ENCODE peak calls at places on chromosomes 5 and 9, in five cellular contexts. One of them, this sample, is unnamed.

GRCh38 chr9:86766912-86767311 is 180.4 kb downstream of the GAS1 start:
- DNase-seq in CD8-positive, alpha-beta T cell: no peak
- DNase-seq in colonic mucosa: no peak
- DNase-seq in PC-3: peak; percentile 66
- DNase-seq in psoas muscle: no peak
- DNase-seq in this sample: no peak

GRCh38 chr9:107874591-107875374 is 385.2 kb upstream of the KLF4 start:
- DNase-seq in CD8-positive, alpha-beta T cell: no peak
- DNase-seq in colonic mucosa: no peak
- DNase-seq in PC-3: no peak
- DNase-seq in psoas muscle: no peak
- DNase-seq in this sample: no peak

GRCh38 chr9:94919376-94920098 is 193.0 kb downstream of the AOPEP start:
- DNase-seq in CD8-positive, alpha-beta T cell: no peak
- DNase-seq in colonic mucosa: no peak
- DNase-seq in PC-3: peak; percentile 84
- DNase-seq in psoas muscle: no peak
- DNase-seq in this sample: no peak

GRCh38 chr9:93673844-93674334 is 97.5 kb downstream of the PHF2 start:
- DNase-seq in CD8-positive, alpha-beta T cell: no peak
- DNase-seq in colonic mucosa: peak; percentile 12
- DNase-seq in PC-3: no peak
- DNase-seq in psoas muscle: peak; percentile 43
- DNase-seq in this sample: peak; percentile 18

GRCh38 chr5:80480354-80480753 is 7.5 kb upstream of the FAM151B start:
- DNase-seq in CD8-positive, alpha-beta T cell: no peak
- DNase-seq in colonic mucosa: no peak
- DNase-seq in PC-3: no peak
- DNase-seq in psoas muscle: no peak
- DNase-seq in this sample: no peak

GRCh38 chr9:94097788-94098413 is 13.6 kb downstream of the PTPDC1 start:
- DNase-seq in CD8-positive, alpha-beta T cell: no peak
- DNase-seq in colonic mucosa: no peak
- DNase-seq in PC-3: peak; percentile 82
- DNase-seq in psoas muscle: no peak
- DNase-seq in this sample: no peak

GRCh38 chr9:74496819-74497749 is at the start of gene RORB:
- DNase-seq in CD8-positive, alpha-beta T cell: no peak
- DNase-seq in colonic mucosa: peak; percentile 44
- DNase-seq in PC-3: no peak
- DNase-seq in psoas muscle: peak; percentile 71
- DNase-seq in this sample: peak; percentile 61

GRCh38 chr9:21153688-21154608 is 12.3 kb upstream of the IFNW1 start:
- DNase-seq in CD8-positive, alpha-beta T cell: no peak
- DNase-seq in colonic mucosa: no peak
- DNase-seq in PC-3: peak; percentile 32
- DNase-seq in psoas muscle: no peak
- DNase-seq in this sample: no peak

GRCh38 chr9:129481824-129482511 is 138.9 kb downstream of the C9orf50 start:
- DNase-seq in CD8-positive, alpha-beta T cell: no peak
- DNase-seq in colonic mucosa: no peak
- DNase-seq in PC-3: no peak
- DNase-seq in psoas muscle: no peak
- DNase-seq in this sample: no peak

GRCh38 chr9:36116593-36116992 is 19.9 kb upstream of the GLIPR2 start:
- DNase-seq in CD8-positive, alpha-beta T cell: no peak
- DNase-seq in colonic mucosa: no peak
- DNase-seq in PC-3: no peak
- DNase-seq in psoas muscle: no peak
- DNase-seq in this sample: no peak

GRCh38 chr5:10331341-10331796 is 22.1 kb upstream of the MARCHF6 start:
- DNase-seq in CD8-positive, alpha-beta T cell: no peak
- DNase-seq in colonic mucosa: peak; percentile 67
- DNase-seq in PC-3: peak; percentile 63
- DNase-seq in psoas muscle: peak; percentile 68
- DNase-seq in this sample: no peak

GRCh38 chr9:13278023-13278367 is 1.5 kb downstream of the MPDZ start:
- DNase-seq in CD8-positive, alpha-beta T cell: no peak
- DNase-seq in colonic mucosa: no peak
- DNase-seq in PC-3: no peak
- DNase-seq in psoas muscle: no peak
- DNase-seq in this sample: no peak

GRCh38 chr5:56530031-56530430 is 285.3 kb upstream of the MAP3K1 start:
- DNase-seq in CD8-positive, alpha-beta T cell: no peak
- DNase-seq in colonic mucosa: no peak
- DNase-seq in PC-3: no peak
- DNase-seq in psoas muscle: no peak
- DNase-seq in this sample: no peak

GRCh38 chr9:12697719-12698118 is 4.5 kb downstream of the TYRP1 start:
- DNase-seq in CD8-positive, alpha-beta T cell: no peak
- DNase-seq in colonic mucosa: no peak
- DNase-seq in PC-3: no peak
- DNase-seq in psoas muscle: no peak
- DNase-seq in this sample: no peak

GRCh38 chr5:122559676-122560075 is 215.2 kb upstream of the SNX2 start:
- DNase-seq in CD8-positive, alpha-beta T cell: no peak
- DNase-seq in colonic mucosa: no peak
- DNase-seq in PC-3: no peak
- DNase-seq in psoas muscle: no peak
- DNase-seq in this sample: no peak

GRCh38 chr5:174735498-174736350 is 11.3 kb downstream of the MSX2 start:
- DNase-seq in CD8-positive, alpha-beta T cell: no peak
- DNase-seq in colonic mucosa: no peak
- DNase-seq in PC-3: peak; percentile 62
- DNase-seq in psoas muscle: no peak
- DNase-seq in this sample: no peak

GRCh38 chr9:113012492-113012891 is 500 bp upstream of the ZNF883 start:
- DNase-seq in CD8-positive, alpha-beta T cell: no peak
- DNase-seq in colonic mucosa: no peak
- DNase-seq in PC-3: no peak
- DNase-seq in psoas muscle: no peak
- DNase-seq in this sample: no peak

GRCh38 chr5:104540448-104540847 is 977.9 kb upstream of the NUDT12 start:
- DNase-seq in CD8-positive, alpha-beta T cell: no peak
- DNase-seq in colonic mucosa: peak; percentile 32
- DNase-seq in PC-3: peak; percentile 91
- DNase-seq in psoas muscle: no peak
- DNase-seq in this sample: no peak

GRCh38 chr9:18710089-18710488 is 236.1 kb downstream of the ADAMTSL1 start:
- DNase-seq in CD8-positive, alpha-beta T cell: no peak
- DNase-seq in colonic mucosa: no peak
- DNase-seq in PC-3: no peak
- DNase-seq in psoas muscle: no peak
- DNase-seq in this sample: no peak

GRCh38 chr5:179864686-179865085 is 6.1 kb upstream of the MRNIP start:
- DNase-seq in CD8-positive, alpha-beta T cell: no peak
- DNase-seq in colonic mucosa: no peak
- DNase-seq in PC-3: no peak
- DNase-seq in psoas muscle: no peak
- DNase-seq in this sample: no peak

GRCh38 chr5:179867079-179867465 is 8.5 kb upstream of the MRNIP start:
- DNase-seq in CD8-positive, alpha-beta T cell: no peak
- DNase-seq in colonic mucosa: no peak
- DNase-seq in PC-3: no peak
- DNase-seq in psoas muscle: no peak
- DNase-seq in this sample: no peak

GRCh38 chr5:179865471-179866240 is 7.0 kb upstream of the MRNIP start:
- DNase-seq in CD8-positive, alpha-beta T cell: no peak
- DNase-seq in colonic mucosa: no peak
- DNase-seq in PC-3: no peak
- DNase-seq in psoas muscle: no peak
- DNase-seq in this sample: no peak

GRCh38 chr5:179867476-179867875 is 8.9 kb upstream of the MRNIP start:
- DNase-seq in CD8-positive, alpha-beta T cell: no peak
- DNase-seq in colonic mucosa: no peak
- DNase-seq in PC-3: no peak
- DNase-seq in psoas muscle: no peak
- DNase-seq in this sample: no peak

GRCh38 chr5:179866241-179867078 is 7.8 kb upstream of the MRNIP start:
- DNase-seq in CD8-positive, alpha-beta T cell: no peak
- DNase-seq in colonic mucosa: no peak
- DNase-seq in PC-3: no peak
- DNase-seq in psoas muscle: no peak
- DNase-seq in this sample: no peak
- TF ChIP-seq CTCF in CD8-positive, alpha-beta T cell: no peak
- TF ChIP-seq CTCF in colonic mucosa: no peak
- TF ChIP-seq CTCF in PC-3: peak; percentile 22
- TF ChIP-seq CTCF in psoas muscle: no peak
- TF ChIP-seq CTCF in this sample: no peak

GRCh38 chr5:169980418-169981053 is at the start of gene INSYN2B:
- DNase-seq in CD8-positive, alpha-beta T cell: no peak
- DNase-seq in colonic mucosa: peak; percentile 51
- DNase-seq in PC-3: peak; percentile 88
- DNase-seq in psoas muscle: peak; percentile 51
- DNase-seq in this sample: peak; percentile 77
- TF ChIP-seq CTCF in CD8-positive, alpha-beta T cell: no peak
- TF ChIP-seq CTCF in colonic mucosa: peak; percentile 35
- TF ChIP-seq CTCF in PC-3: peak; percentile 84
- TF ChIP-seq CTCF in psoas muscle: peak; percentile 25
- TF ChIP-seq CTCF in this sample: peak; percentile 81

DNA sequence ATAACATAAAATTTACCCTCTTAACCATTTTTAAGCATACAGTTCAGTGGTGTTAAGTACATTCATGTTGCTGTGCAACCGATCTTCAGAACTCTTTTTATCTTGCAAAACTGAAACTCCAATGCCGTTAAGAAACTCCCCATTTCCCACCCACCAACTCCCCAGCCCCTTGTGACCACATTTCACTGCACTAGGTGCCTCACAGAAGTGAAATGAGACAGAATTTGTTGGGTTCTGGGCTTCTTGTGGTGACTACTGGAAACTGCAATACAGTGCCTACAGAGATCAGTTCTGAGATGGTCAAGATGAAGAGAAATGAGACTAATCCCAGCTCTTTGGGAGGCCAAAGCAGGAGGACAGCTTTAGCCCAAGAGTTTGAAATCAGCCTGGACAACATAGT is 202.1 kb upstream of the SLC30A5 start:
- DNase-seq in CD8-positive, alpha-beta T cell: no peak
- DNase-seq in colonic mucosa: no peak
- DNase-seq in PC-3: no peak
- DNase-seq in psoas muscle: no peak
- DNase-seq in this sample: no peak
- TF ChIP-seq CTCF in CD8-positive, alpha-beta T cell: no peak
- TF ChIP-seq CTCF in colonic mucosa: no peak
- TF ChIP-seq CTCF in PC-3: no peak
- TF ChIP-seq CTCF in psoas muscle: no peak
- TF ChIP-seq CTCF in this sample: no peak

GRCh38 chr9:125758986-125759811 is 12.0 kb downstream of the PBX3 start:
- DNase-seq in CD8-positive, alpha-beta T cell: no peak
- DNase-seq in colonic mucosa: no peak
- DNase-seq in PC-3: peak; percentile 44
- DNase-seq in psoas muscle: no peak
- DNase-seq in this sample: no peak
- TF ChIP-seq CTCF in CD8-positive, alpha-beta T cell: no peak
- TF ChIP-seq CTCF in colonic mucosa: no peak
- TF ChIP-seq CTCF in PC-3: no peak
- TF ChIP-seq CTCF in psoas muscle: no peak
- TF ChIP-seq CTCF in this sample: no peak

DNA sequence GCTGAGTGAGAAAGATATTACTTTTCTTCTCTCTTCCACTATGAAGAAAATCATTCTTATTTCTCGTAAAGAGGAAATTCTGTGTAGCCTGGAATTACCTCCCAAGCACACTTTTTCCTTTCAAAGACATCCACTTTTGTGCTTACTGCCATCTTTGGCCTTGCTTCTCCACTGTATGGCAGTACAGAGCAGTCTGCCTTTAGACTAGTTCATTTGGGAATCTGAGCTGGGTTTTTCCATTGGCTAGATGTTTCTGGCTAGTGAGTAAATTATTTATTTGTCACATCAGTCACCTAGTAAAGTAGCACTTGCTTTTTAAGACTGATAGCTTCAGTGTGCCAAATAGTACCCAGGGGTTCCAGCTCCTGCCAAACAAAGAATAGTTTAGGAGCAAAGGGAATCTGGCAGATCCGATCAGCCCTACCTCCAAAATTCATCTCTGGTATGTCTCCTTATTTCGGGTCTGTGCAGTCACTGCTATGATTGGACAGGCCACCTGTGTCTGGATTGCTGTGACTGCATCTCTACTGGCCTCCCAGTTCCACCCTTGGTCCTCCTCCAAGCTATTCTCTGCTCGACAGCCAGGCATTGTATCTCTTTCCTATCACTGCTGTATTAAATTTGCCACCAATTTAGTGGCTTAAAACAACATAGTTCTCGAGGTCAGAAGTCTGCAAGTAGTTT is 97.6 kb downstream of the NUDT12 start:
- DNase-seq in CD8-positive, alpha-beta T cell: no peak
- DNase-seq in colonic mucosa: no peak
- DNase-seq in PC-3: peak; percentile 33
- DNase-seq in psoas muscle: no peak
- DNase-seq in this sample: no peak
- TF ChIP-seq CTCF in CD8-positive, alpha-beta T cell: no peak
- TF ChIP-seq CTCF in colonic mucosa: no peak
- TF ChIP-seq CTCF in PC-3: no peak
- TF ChIP-seq CTCF in psoas muscle: peak; percentile 49
- TF ChIP-seq CTCF in this sample: no peak

DNA sequence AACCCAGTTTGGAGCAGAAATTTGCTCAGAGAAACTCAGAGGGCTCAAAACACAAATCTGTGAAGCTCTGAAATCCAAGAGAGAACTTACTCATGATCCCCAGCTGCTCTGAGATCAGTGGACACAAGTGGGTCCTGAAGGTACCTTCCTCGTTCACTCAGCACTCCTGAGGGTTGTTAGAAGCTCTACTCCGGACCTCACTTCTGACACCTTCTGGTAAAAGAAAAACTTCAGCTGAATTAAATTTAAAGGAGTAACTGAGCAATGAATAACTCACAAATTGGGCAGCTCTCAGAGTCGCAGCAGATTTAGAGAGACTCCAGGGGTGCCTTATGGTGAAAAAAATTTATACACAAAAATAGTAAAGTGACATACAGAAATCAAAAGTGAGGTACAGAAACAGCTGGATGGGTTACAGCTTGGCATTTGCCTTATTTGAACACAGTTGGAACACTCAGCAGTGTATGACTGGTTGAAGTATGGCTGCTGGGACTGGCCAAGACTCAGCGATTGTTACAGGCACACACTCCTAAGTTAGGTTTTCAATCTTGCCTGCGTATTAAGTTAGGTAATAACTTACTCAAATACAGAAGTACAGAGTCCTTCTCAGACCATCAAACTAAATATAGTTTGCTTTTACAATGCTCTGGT is 32.5 kb downstream of the INSL4 start:
- DNase-seq in CD8-positive, alpha-beta T cell: no peak
- DNase-seq in colonic mucosa: no peak
- DNase-seq in PC-3: peak; percentile 32
- DNase-seq in psoas muscle: no peak
- DNase-seq in this sample: no peak
- TF ChIP-seq CTCF in CD8-positive, alpha-beta T cell: no peak
- TF ChIP-seq CTCF in colonic mucosa: no peak
- TF ChIP-seq CTCF in PC-3: no peak
- TF ChIP-seq CTCF in psoas muscle: peak; percentile 4
- TF ChIP-seq CTCF in this sample: no peak

GRCh38 chr9:88477300-88477751 is 57.7 kb upstream of the NXNL2 start:
- DNase-seq in CD8-positive, alpha-beta T cell: no peak
- DNase-seq in colonic mucosa: no peak
- DNase-seq in PC-3: peak; percentile 90
- DNase-seq in psoas muscle: no peak
- DNase-seq in this sample: no peak

GRCh38 chr9:88478236-88478635 is 56.7 kb upstream of the NXNL2 start:
- DNase-seq in CD8-positive, alpha-beta T cell: no peak
- DNase-seq in colonic mucosa: no peak
- DNase-seq in PC-3: no peak
- DNase-seq in psoas muscle: no peak
- DNase-seq in this sample: no peak

GRCh38 chr9:88476491-88477271 is 58.3 kb upstream of the NXNL2 start:
- DNase-seq in CD8-positive, alpha-beta T cell: no peak
- DNase-seq in colonic mucosa: no peak
- DNase-seq in PC-3: peak; percentile 6
- DNase-seq in psoas muscle: no peak
- DNase-seq in this sample: no peak

GRCh38 chr9:88481933-88482332 is 53.0 kb upstream of the NXNL2 start:
- DNase-seq in CD8-positive, alpha-beta T cell: no peak
- DNase-seq in colonic mucosa: no peak
- DNase-seq in PC-3: no peak
- DNase-seq in psoas muscle: no peak
- DNase-seq in this sample: no peak
- TF ChIP-seq CTCF in CD8-positive, alpha-beta T cell: no peak
- TF ChIP-seq CTCF in colonic mucosa: no peak
- TF ChIP-seq CTCF in PC-3: no peak
- TF ChIP-seq CTCF in psoas muscle: no peak
- TF ChIP-seq CTCF in this sample: no peak

This sample was measured in mesothelial cell of epicardium.